ENCODE peak calls at places on chromosomes 11 and 22, in six cellular contexts. Q, V, B, K, H and Z are unnamed samples.

GRCh38 chr11:126484266-126484665 is 128.8 kb downstream of the ST3GAL4 start:
- DNase-seq in B (no peak), Q (no peak), V (no peak), K (peak; percentile 76), H (no peak), Z (peak; percentile 94)

GRCh38 chr11:61453702-61454101 is 23.8 kb downstream of the SDHAF2 start:
- DNase-seq in H (no peak), Q (no peak), V (no peak), B (no peak), K (no peak), Z (no peak)

GRCh38 chr11:65298131-65298535 is 16.5 kb upstream of the CDC42EP2 start:
- DNase-seq in V (peak; percentile 57), K (peak; percentile 51), B (no peak), H (no peak), Q (no peak), Z (peak; percentile 78)

GRCh38 chr11:108019870-108020540 is 11.3 kb downstream of the CUL5 start:
- DNase-seq in Q (no peak), H (no peak), K (peak; percentile 13), B (no peak), V (no peak), Z (peak; percentile 25)

GRCh38 chr22:22748297-22748743 is 103.9 kb downstream of the GGTLC2 start:
- DNase-seq in H (no peak), V (peak; percentile 7), Q (peak; percentile 26), K (peak; percentile 33), B (no peak), Z (peak; percentile 52)

GRCh38 chr22:31345331-31346254 is 553 bp downstream of the PATZ1 start:
- DNase-seq in B (peak; percentile 87), H (peak; percentile 79), Q (peak; percentile 90), K (peak; percentile 81), V (peak; percentile 47), Z (peak; percentile 83)

GRCh38 chr11:16295592-16295991 is 60.8 kb downstream of the SOX6 start:
- DNase-seq in B (no peak), Q (no peak), K (no peak), H (no peak), V (no peak), Z (no peak)

GRCh38 chr11:57644748-57645715 is 4.7 kb downstream of the YPEL4 start:
- DNase-seq in H (peak; percentile 37), K (peak; percentile 74), V (peak; percentile 67), Q (peak; percentile 87), B (peak; percentile 71), Z (peak; percentile 67)

GRCh38 chr11:26676641-26677040 is 45.2 kb downstream of the SLC5A12 start:
- DNase-seq in K (no peak), Q (no peak), H (no peak), V (no peak), B (no peak), Z (no peak)

GRCh38 chr22:46522743-46523300 is 14.6 kb downstream of the CELSR1 start:
- DNase-seq in Q (no peak), B (no peak), K (no peak), H (no peak), V (no peak), Z (no peak)

GRCh38 chr22:27299181-27300085 is 502.1 kb downstream of the MN1 start:
- DNase-seq in V (no peak), H (no peak), B (no peak), K (peak; percentile 26), Q (no peak), Z (no peak)

GRCh38 chr11:12430351-12430750 is 53.0 kb downstream of the PARVA start:
- DNase-seq in Q (no peak), H (no peak), K (peak; percentile 49), B (no peak), V (no peak), Z (peak; percentile 77)

GRCh38 chr11:119745776-119746535 is 17.0 kb upstream of the NECTIN1 start:
- DNase-seq in B (no peak), H (no peak), K (no peak), V (no peak), Q (no peak), Z (no peak)

GRCh38 chr11:121582296-121582695 is 129.5 kb upstream of the SORL1-AS1 start:
- DNase-seq in K (no peak), V (no peak), Q (no peak), H (peak; percentile 32), B (no peak), Z (no peak)

GRCh38 chr22:28570697-28571373 is 108.8 kb downstream of the TTC28 start:
- DNase-seq in B (no peak), Q (no peak), V (no peak), H (no peak), K (no peak), Z (no peak)

GRCh38 chr11:87263979-87264378 is 226.2 kb downstream of the TMEM135 start:
- DNase-seq in H (no peak), V (no peak), K (no peak), Q (no peak), B (no peak), Z (peak; percentile 11)

GRCh38 chr22:26718905-26719304 is 61.5 kb downstream of the MIAT start:
- DNase-seq in V (no peak), H (no peak), B (no peak), K (peak; percentile 91), Q (no peak), Z (peak; percentile 91)

GRCh38 chr11:11451501-11452005 is 98.5 kb upstream of the CSNK2A3 start:
- DNase-seq in Q (no peak), K (no peak), B (no peak), V (no peak), H (peak; percentile 5), Z (peak; percentile 24)

GRCh38 chr11:121544956-121545355 is 92.2 kb upstream of the SORL1-AS1 start:
- DNase-seq in Q (peak; percentile 25), H (no peak), K (no peak), V (no peak), B (no peak), Z (no peak)

GRCh38 chr22:19109198-19110063 is 12.8 kb downstream of the DGCR2 start:
- DNase-seq in B (peak; percentile 30), Q (peak; percentile 30), V (no peak), H (no peak), K (peak; percentile 40), Z (peak; percentile 64)

GRCh38 chr22:27252282-27253049 is 549.1 kb downstream of the MN1 start:
- DNase-seq in H (no peak), B (no peak), V (no peak), Q (no peak), K (peak; percentile 88), Z (peak; percentile 78)

GRCh38 chr11:45180888-45181594 is 34.6 kb downstream of the PRDM11 start:
- DNase-seq in K (peak; percentile 35), H (no peak), Q (peak; percentile 69), B (peak; percentile 17), V (no peak), Z (peak; percentile 41)

GRCh38 chr11:45110562-45110961 is 35.9 kb upstream of the PRDM11 start:
- DNase-seq in V (no peak), K (peak; percentile 70), B (no peak), Q (no peak), H (peak; percentile 64), Z (peak; percentile 68)

GRCh38 chr11:128552783-128553661 is 34.3 kb downstream of the ETS1 start:
- DNase-seq in H (no peak), B (no peak), V (peak; percentile 49), Q (peak; percentile 29), K (peak; percentile 21), Z (peak; percentile 87)

GRCh38 chr11:61836193-61836592 is 8.1 kb downstream of the FADS2 start:
- DNase-seq in H (no peak), B (no peak), V (no peak), Q (no peak), K (no peak), Z (no peak)

GRCh38 chr11:17564687-17565042 is 17.6 kb downstream of the OTOG start:
- DNase-seq in K (no peak), B (no peak), V (no peak), H (no peak), Q (no peak), Z (no peak)

GRCh38 chr22:19728271-19728670 is 4.9 kb downstream of the GP1BB start:
- DNase-seq in B (no peak), K (no peak), V (no peak), H (no peak), Q (no peak), Z (no peak)

GRCh38 chr11:3103076-3103475 is 45.9 kb upstream of the CARS1 start:
- DNase-seq in V (no peak), Q (no peak), H (no peak), B (no peak), K (no peak), Z (no peak)